ENCODE peak calls at places on chromosome 9, in ten cellular contexts. One of them, this sample, is unnamed.

GRCh38 chr9:115643948-115644727 is 509.5 kb upstream of the PAPPA start:
- DNase-seq in fibroblast of lung: no peak
- DNase-seq in effector memory CD4-positive, alpha-beta T cell: no peak
- DNase-seq in body of pancreas: no peak
- DNase-seq in sigmoid colon: no peak
- DNase-seq in Panc1: no peak
- DNase-seq in mesendoderm: no peak
- DNase-seq in CD4-positive, alpha-beta memory T cell: no peak
- DNase-seq in Peyer's patch: no peak
- DNase-seq in GM23248: no peak
- DNase-seq in this sample: no peak

GRCh38 chr9:135079018-135079417 is 8.4 kb upstream of the OLFM1 start:
- DNase-seq in body of pancreas: no peak
- DNase-seq in sigmoid colon: peak
- DNase-seq in effector memory CD4-positive, alpha-beta T cell: no peak
- DNase-seq in CD4-positive, alpha-beta memory T cell: no peak
- DNase-seq in mesendoderm: no peak
- DNase-seq in Panc1: no peak
- DNase-seq in Peyer's patch: no peak
- DNase-seq in fibroblast of lung: no peak
- DNase-seq in GM23248: no peak
- DNase-seq in this sample: no peak

GRCh38 chr9:111975709-111976108 is 79.1 kb downstream of the UGCG start:
- DNase-seq in sigmoid colon: no peak
- DNase-seq in GM23248: no peak
- DNase-seq in effector memory CD4-positive, alpha-beta T cell: no peak
- DNase-seq in Peyer's patch: peak
- DNase-seq in CD4-positive, alpha-beta memory T cell: no peak
- DNase-seq in fibroblast of lung: no peak
- DNase-seq in body of pancreas: peak
- DNase-seq in mesendoderm: peak
- DNase-seq in Panc1: no peak
- DNase-seq in this sample: no peak

GRCh38 chr9:71769175-71770165 is 1.2 kb upstream of the CEMIP2 start:
- DNase-seq in mesendoderm: peak
- DNase-seq in effector memory CD4-positive, alpha-beta T cell: peak
- DNase-seq in Panc1: no peak
- DNase-seq in CD4-positive, alpha-beta memory T cell: peak
- DNase-seq in body of pancreas: peak
- DNase-seq in sigmoid colon: peak
- DNase-seq in fibroblast of lung: peak
- DNase-seq in Peyer's patch: peak
- DNase-seq in GM23248: peak
- DNase-seq in this sample: no peak

GRCh38 chr9:133133680-133134418 is 12.8 kb upstream of the RALGDS start:
- DNase-seq in effector memory CD4-positive, alpha-beta T cell: peak
- DNase-seq in Peyer's patch: peak
- DNase-seq in body of pancreas: peak
- DNase-seq in CD4-positive, alpha-beta memory T cell: peak
- DNase-seq in GM23248: peak
- DNase-seq in fibroblast of lung: peak
- DNase-seq in sigmoid colon: peak
- DNase-seq in Panc1: peak
- DNase-seq in mesendoderm: peak
- DNase-seq in this sample: peak

GRCh38 chr9:26058111-26058895 is 380.1 kb upstream of the TUSC1 start:
- DNase-seq in GM23248: peak
- DNase-seq in fibroblast of lung: peak
- DNase-seq in effector memory CD4-positive, alpha-beta T cell: no peak
- DNase-seq in CD4-positive, alpha-beta memory T cell: no peak
- DNase-seq in Peyer's patch: no peak
- DNase-seq in sigmoid colon: no peak
- DNase-seq in Panc1: no peak
- DNase-seq in mesendoderm: no peak
- DNase-seq in body of pancreas: no peak
- DNase-seq in this sample: no peak

GRCh38 chr9:79255681-79256080 is 316.1 kb upstream of the TLE4 start:
- DNase-seq in sigmoid colon: no peak
- DNase-seq in Panc1: no peak
- DNase-seq in CD4-positive, alpha-beta memory T cell: no peak
- DNase-seq in mesendoderm: no peak
- DNase-seq in Peyer's patch: no peak
- DNase-seq in effector memory CD4-positive, alpha-beta T cell: no peak
- DNase-seq in fibroblast of lung: peak
- DNase-seq in body of pancreas: no peak
- DNase-seq in GM23248: no peak
- DNase-seq in this sample: no peak

GRCh38 chr9:84742261-84742660 is 72.7 kb downstream of the NTRK2 start:
- DNase-seq in Peyer's patch: no peak
- DNase-seq in Panc1: no peak
- DNase-seq in effector memory CD4-positive, alpha-beta T cell: no peak
- DNase-seq in CD4-positive, alpha-beta memory T cell: no peak
- DNase-seq in GM23248: no peak
- DNase-seq in sigmoid colon: no peak
- DNase-seq in body of pancreas: no peak
- DNase-seq in fibroblast of lung: no peak
- DNase-seq in mesendoderm: no peak
- DNase-seq in this sample: no peak

GRCh38 chr9:116152390-116152789 is 1.2 kb upstream of the PAPPA start:
- DNase-seq in Peyer's patch: no peak
- DNase-seq in fibroblast of lung: no peak
- DNase-seq in sigmoid colon: no peak
- DNase-seq in GM23248: peak
- DNase-seq in Panc1: no peak
- DNase-seq in body of pancreas: no peak
- DNase-seq in mesendoderm: no peak
- DNase-seq in effector memory CD4-positive, alpha-beta T cell: no peak
- DNase-seq in CD4-positive, alpha-beta memory T cell: no peak
- DNase-seq in this sample: no peak

GRCh38 chr9:9318959-9319505 is 1293.8 kb downstream of the PTPRD start:
- DNase-seq in Panc1: no peak
- DNase-seq in effector memory CD4-positive, alpha-beta T cell: no peak
- DNase-seq in GM23248: no peak
- DNase-seq in body of pancreas: peak
- DNase-seq in sigmoid colon: no peak
- DNase-seq in mesendoderm: no peak
- DNase-seq in Peyer's patch: no peak
- DNase-seq in CD4-positive, alpha-beta memory T cell: no peak
- DNase-seq in fibroblast of lung: no peak
- DNase-seq in this sample: no peak

GRCh38 chr9:97598461-97599288 is 34.5 kb downstream of the TSTD2 start:
- DNase-seq in CD4-positive, alpha-beta memory T cell: peak
- DNase-seq in sigmoid colon: peak
- DNase-seq in Peyer's patch: peak
- DNase-seq in body of pancreas: peak
- DNase-seq in Panc1: peak
- DNase-seq in mesendoderm: peak
- DNase-seq in effector memory CD4-positive, alpha-beta T cell: peak
- DNase-seq in fibroblast of lung: peak
- DNase-seq in GM23248: peak
- DNase-seq in this sample: peak
- H3K4me3 ChIP-seq in CD4-positive, alpha-beta memory T cell: no peak
- H3K4me3 ChIP-seq in sigmoid colon: no peak
- H3K4me3 ChIP-seq in Peyer's patch: no peak
- H3K4me3 ChIP-seq in body of pancreas: no peak
- H3K4me3 ChIP-seq in Panc1: no peak
- H3K4me3 ChIP-seq in mesendoderm: no peak
- H3K4me3 ChIP-seq in effector memory CD4-positive, alpha-beta T cell: no peak
- H3K4me3 ChIP-seq in fibroblast of lung: no peak
- H3K4me3 ChIP-seq in GM23248: no peak
- H3K4me3 ChIP-seq in this sample: no peak

GRCh38 chr9:128901822-128902221 is 19.0 kb upstream of the PHYHD1 start:
- DNase-seq in sigmoid colon: no peak
- DNase-seq in mesendoderm: no peak
- DNase-seq in Peyer's patch: no peak
- DNase-seq in effector memory CD4-positive, alpha-beta T cell: no peak
- DNase-seq in body of pancreas: no peak
- DNase-seq in fibroblast of lung: no peak
- DNase-seq in GM23248: no peak
- DNase-seq in Panc1: no peak
- DNase-seq in CD4-positive, alpha-beta memory T cell: no peak
- DNase-seq in this sample: no peak

GRCh38 chr9:128898382-128898781 is 16.4 kb downstream of the LRRC8A start:
- DNase-seq in body of pancreas: no peak
- DNase-seq in mesendoderm: no peak
- DNase-seq in effector memory CD4-positive, alpha-beta T cell: no peak
- DNase-seq in sigmoid colon: no peak
- DNase-seq in CD4-positive, alpha-beta memory T cell: peak
- DNase-seq in fibroblast of lung: no peak
- DNase-seq in Peyer's patch: no peak
- DNase-seq in Panc1: no peak
- DNase-seq in GM23248: no peak
- DNase-seq in this sample: no peak

GRCh38 chr9:128899566-128900322 is 17.8 kb downstream of the LRRC8A start:
- DNase-seq in effector memory CD4-positive, alpha-beta T cell: no peak
- DNase-seq in fibroblast of lung: no peak
- DNase-seq in Peyer's patch: no peak
- DNase-seq in GM23248: peak
- DNase-seq in Panc1: no peak
- DNase-seq in CD4-positive, alpha-beta memory T cell: peak
- DNase-seq in sigmoid colon: no peak
- DNase-seq in mesendoderm: no peak
- DNase-seq in body of pancreas: no peak
- DNase-seq in this sample: no peak

GRCh38 chr9:128901379-128901778 is 19.4 kb upstream of the PHYHD1 start:
- DNase-seq in mesendoderm: no peak
- DNase-seq in CD4-positive, alpha-beta memory T cell: no peak
- DNase-seq in sigmoid colon: no peak
- DNase-seq in effector memory CD4-positive, alpha-beta T cell: no peak
- DNase-seq in Peyer's patch: no peak
- DNase-seq in GM23248: no peak
- DNase-seq in body of pancreas: no peak
- DNase-seq in fibroblast of lung: no peak
- DNase-seq in Panc1: no peak
- DNase-seq in this sample: no peak

GRCh38 chr9:128898845-128899565 is 17.1 kb downstream of the LRRC8A start:
- DNase-seq in body of pancreas: no peak
- DNase-seq in GM23248: no peak
- DNase-seq in effector memory CD4-positive, alpha-beta T cell: no peak
- DNase-seq in Peyer's patch: no peak
- DNase-seq in Panc1: no peak
- DNase-seq in fibroblast of lung: no peak
- DNase-seq in CD4-positive, alpha-beta memory T cell: peak
- DNase-seq in sigmoid colon: no peak
- DNase-seq in mesendoderm: no peak
- DNase-seq in this sample: no peak
- H3K27ac ChIP-seq in body of pancreas: peak
- H3K27ac ChIP-seq in GM23248: no peak
- H3K27ac ChIP-seq in effector memory CD4-positive, alpha-beta T cell: peak
- H3K27ac ChIP-seq in Peyer's patch: no peak
- H3K27ac ChIP-seq in Panc1: no peak
- H3K27ac ChIP-seq in fibroblast of lung: no peak
- H3K27ac ChIP-seq in CD4-positive, alpha-beta memory T cell: peak
- H3K27ac ChIP-seq in sigmoid colon: peak
- H3K27ac ChIP-seq in mesendoderm: no peak
- H3K27ac ChIP-seq in this sample: no peak

GRCh38 chr9:36320457-36320856 is 62.2 kb upstream of the GNE start:
- DNase-seq in fibroblast of lung: no peak
- DNase-seq in CD4-positive, alpha-beta memory T cell: no peak
- DNase-seq in GM23248: no peak
- DNase-seq in body of pancreas: no peak
- DNase-seq in mesendoderm: no peak
- DNase-seq in Peyer's patch: no peak
- DNase-seq in sigmoid colon: no peak
- DNase-seq in effector memory CD4-positive, alpha-beta T cell: no peak
- DNase-seq in Panc1: no peak
- DNase-seq in this sample: no peak
- H3K4me3 ChIP-seq in fibroblast of lung: no peak
- H3K4me3 ChIP-seq in CD4-positive, alpha-beta memory T cell: no peak
- H3K4me3 ChIP-seq in GM23248: no peak
- H3K4me3 ChIP-seq in body of pancreas: no peak
- H3K4me3 ChIP-seq in mesendoderm: no peak
- H3K4me3 ChIP-seq in Peyer's patch: no peak
- H3K4me3 ChIP-seq in sigmoid colon: no peak
- H3K4me3 ChIP-seq in effector memory CD4-positive, alpha-beta T cell: no peak
- H3K4me3 ChIP-seq in Panc1: no peak
- H3K4me3 ChIP-seq in this sample: no peak

GRCh38 chr9:89374176-89374575 is 55.9 kb downstream of the SECISBP2 start:
- DNase-seq in Peyer's patch: no peak
- DNase-seq in Panc1: no peak
- DNase-seq in effector memory CD4-positive, alpha-beta T cell: no peak
- DNase-seq in mesendoderm: no peak
- DNase-seq in GM23248: no peak
- DNase-seq in fibroblast of lung: peak
- DNase-seq in CD4-positive, alpha-beta memory T cell: no peak
- DNase-seq in sigmoid colon: no peak
- DNase-seq in body of pancreas: no peak
- DNase-seq in this sample: no peak
- H3K27ac ChIP-seq in Peyer's patch: no peak
- H3K27ac ChIP-seq in Panc1: no peak
- H3K27ac ChIP-seq in effector memory CD4-positive, alpha-beta T cell: no peak
- H3K27ac ChIP-seq in mesendoderm: no peak
- H3K27ac ChIP-seq in GM23248: no peak
- H3K27ac ChIP-seq in fibroblast of lung: no peak
- H3K27ac ChIP-seq in CD4-positive, alpha-beta memory T cell: no peak
- H3K27ac ChIP-seq in sigmoid colon: no peak
- H3K27ac ChIP-seq in body of pancreas: no peak
- H3K27ac ChIP-seq in this sample: no peak

DNA sequence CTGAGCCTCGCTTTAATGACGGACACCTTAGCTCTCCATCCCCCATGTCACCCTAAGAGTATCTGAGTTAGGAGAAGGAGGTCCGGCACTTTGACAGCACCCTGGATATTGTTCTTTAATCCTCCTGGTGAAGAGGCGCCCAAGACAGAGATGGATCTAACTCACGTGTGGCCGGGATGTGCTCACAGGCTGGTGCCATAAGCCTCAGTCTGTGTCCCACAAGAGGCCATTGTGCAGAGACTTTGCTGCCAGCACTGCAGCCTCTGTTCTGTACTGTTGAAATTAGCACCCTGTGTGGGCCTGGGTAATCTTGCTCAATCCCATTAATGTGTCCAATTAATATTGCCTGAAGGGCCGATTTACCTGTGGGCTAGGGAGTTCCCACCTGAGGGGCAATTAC is 37.7 kb downstream of the NXNL2 start:
- DNase-seq in CD4-positive, alpha-beta memory T cell: no peak
- DNase-seq in body of pancreas: no peak
- DNase-seq in sigmoid colon: no peak
- DNase-seq in effector memory CD4-positive, alpha-beta T cell: no peak
- DNase-seq in Peyer's patch: no peak
- DNase-seq in Panc1: no peak
- DNase-seq in fibroblast of lung: no peak
- DNase-seq in GM23248: no peak
- DNase-seq in mesendoderm: no peak
- DNase-seq in this sample: no peak
- H3K4me3 ChIP-seq in CD4-positive, alpha-beta memory T cell: no peak
- H3K4me3 ChIP-seq in body of pancreas: no peak
- H3K4me3 ChIP-seq in sigmoid colon: no peak
- H3K4me3 ChIP-seq in effector memory CD4-positive, alpha-beta T cell: no peak
- H3K4me3 ChIP-seq in Peyer's patch: no peak
- H3K4me3 ChIP-seq in Panc1: no peak
- H3K4me3 ChIP-seq in fibroblast of lung: no peak
- H3K4me3 ChIP-seq in GM23248: no peak
- H3K4me3 ChIP-seq in mesendoderm: no peak
- H3K4me3 ChIP-seq in this sample: no peak

GRCh38 chr9:121689461-121690157 is 38.2 kb downstream of the DAB2IP start:
- DNase-seq in effector memory CD4-positive, alpha-beta T cell: no peak
- DNase-seq in body of pancreas: no peak
- DNase-seq in mesendoderm: no peak
- DNase-seq in Peyer's patch: no peak
- DNase-seq in Panc1: no peak
- DNase-seq in sigmoid colon: no peak
- DNase-seq in CD4-positive, alpha-beta memory T cell: no peak
- DNase-seq in fibroblast of lung: no peak
- DNase-seq in GM23248: no peak
- DNase-seq in this sample: no peak
- H3K27ac ChIP-seq in effector memory CD4-positive, alpha-beta T cell: no peak
- H3K27ac ChIP-seq in body of pancreas: no peak
- H3K27ac ChIP-seq in mesendoderm: no peak
- H3K27ac ChIP-seq in Peyer's patch: no peak
- H3K27ac ChIP-seq in Panc1: no peak
- H3K27ac ChIP-seq in sigmoid colon: peak
- H3K27ac ChIP-seq in CD4-positive, alpha-beta memory T cell: no peak
- H3K27ac ChIP-seq in fibroblast of lung: no peak
- H3K27ac ChIP-seq in GM23248: no peak
- H3K27ac ChIP-seq in this sample: no peak

This sample was measured in AG04450.